ENCODE peak calls at places on chromosomes 16 and 17, in four cellular contexts. T, B, U and Q are unnamed samples.

GRCh38 chr17:33370384-33370783 is 77.3 kb upstream of the ASIC2 start:
- DNase-seq in T (no peak), B (no peak), U (no peak), Q (no peak)

GRCh38 chr17:39634384-39634871 is 2.5 kb upstream of the STARD3 start:
- DNase-seq in T (peak; percentile 41), B (peak; percentile 40), U (peak; percentile 62), Q (peak; percentile 47)

GRCh38 chr17:1509255-1509943 is 7.0 kb downstream of the INPP5K start:
- DNase-seq in T (no peak), B (no peak), U (no peak), Q (no peak)

GRCh38 chr16:27102701-27103575 is 36.2 kb downstream of the C16orf82 start:
- DNase-seq in T (no peak), B (no peak), U (no peak), Q (no peak)

GRCh38 chr16:83839561-83839960 is 31.8 kb downstream of the HSBP1 start:
- DNase-seq in T (no peak), B (no peak), U (no peak), Q (no peak)

GRCh38 chr16:28569011-28569410 is 15.3 kb downstream of the SGF29 start:
- DNase-seq in T (no peak), B (no peak), U (peak; percentile 57), Q (no peak)

GRCh38 chr17:81156866-81157805 is 8.2 kb upstream of the PVALEF start:
- DNase-seq in T (no peak), B (no peak), U (no peak), Q (no peak)

GRCh38 chr16:67256701-67257230 is 8.0 kb downstream of the SLC9A5 start:
- DNase-seq in T (no peak), B (no peak), U (no peak), Q (no peak)

GRCh38 chr16:3954411-3954921 is 74.0 kb upstream of the CREBBP start:
- DNase-seq in T (no peak), B (no peak), U (peak; percentile 34), Q (no peak)

GRCh38 chr16:48912360-48912759 is 302.4 kb upstream of the N4BP1 start:
- DNase-seq in T (no peak), B (no peak), U (no peak), Q (no peak)

GRCh38 chr16:2675021-2675420 is 7.3 kb upstream of the KCTD5 start:
- DNase-seq in T (peak; percentile 14), B (no peak), U (no peak), Q (no peak)

GRCh38 chr17:72560303-72561247 is 439.8 kb downstream of the SOX9 start:
- DNase-seq in T (peak; percentile 34), B (peak; percentile 23), U (peak; percentile 66), Q (peak; percentile 15)

GRCh38 chr17:45946841-45947256 is 52.2 kb upstream of the STH start:
- DNase-seq in T (no peak), B (no peak), U (peak; percentile 12), Q (no peak)

GRCh38 chr16:3007059-3007956 is 5.4 kb upstream of the CLDN9 start:
- DNase-seq in T (no peak), B (no peak), U (no peak), Q (no peak)

GRCh38 chr16:53219795-53220194 is 165.0 kb downstream of the CHD9 start:
- DNase-seq in T (no peak), B (no peak), U (peak; percentile 57), Q (peak; percentile 91)

GRCh38 chr17:49519781-49520180 is 24.7 kb downstream of the NGFR start:
- DNase-seq in T (no peak), B (no peak), U (no peak), Q (no peak)

GRCh38 chr17:1644493-1645206 is 882 bp downstream of the SCARF1 start:
- DNase-seq in T (no peak), B (peak; percentile 68), U (peak; percentile 26), Q (peak; percentile 60)

GRCh38 chr17:77484096-77484495 is 343.3 kb downstream of the SEC14L1 start:
- DNase-seq in T (no peak), B (no peak), U (no peak), Q (no peak)

GRCh38 chr16:27181020-27181419 is 22.3 kb upstream of the KDM8 start:
- DNase-seq in T (no peak), B (no peak), U (no peak), Q (no peak)

GRCh38 chr17:33686171-33686570 is 393.1 kb upstream of the ASIC2 start:
- DNase-seq in T (no peak), B (no peak), U (no peak), Q (no peak)

GRCh38 chr16:50858376-50858775 is 116.5 kb downstream of the CYLD start:
- DNase-seq in T (no peak), B (no peak), U (no peak), Q (no peak)

GRCh38 chr17:64038331-64039105 is 18.1 kb upstream of the ICAM2 start:
- DNase-seq in T (no peak), B (no peak), U (no peak), Q (no peak)

GRCh38 chr16:52456368-52456767 is 90.6 kb downstream of the TOX3 start:
- DNase-seq in T (no peak), B (no peak), U (no peak), Q (no peak)

GRCh38 chr16:88499314-88499713 is 46.2 kb downstream of the ZFPM1 start:
- DNase-seq in T (no peak), B (no peak), U (no peak), Q (no peak)

GRCh38 chr17:4173771-4174170 is 30.8 kb downstream of the CYB5D2 start:
- DNase-seq in T (no peak), B (no peak), U (no peak), Q (no peak)

GRCh38 chr17:9402590-9403199 is 172.9 kb downstream of the STX8 start:
- DNase-seq in T (no peak), B (no peak), U (peak; percentile 55), Q (peak; percentile 36)

GRCh38 chr17:48194097-48194550 is 86.6 kb downstream of the SNX11 start:
- DNase-seq in T (no peak), B (no peak), U (peak; percentile 41), Q (peak; percentile 51)

GRCh38 chr16:85610446-85611204 is 2.5 kb upstream of the GSE1 start:
- DNase-seq in T (peak; percentile 91), B (peak; percentile 83), U (peak; percentile 74), Q (peak; percentile 53)